ENCODE peak calls at places on chromosomes 2 and 18, in eight cellular contexts. J is IMR-90, X is keratinocyte, D is adrenal gland, S is GM23338, N is fibroblast of pulmonary artery, F is AG09309, H is tibial artery. L is an unnamed sample.

GRCh38 chr2:134491796-134492441 is 226.9 kb downstream of the TMEM163 start:
- DNase-seq in X (no peak), J (no peak), H (no peak), N (no peak), F (no peak), D (no peak), S (no peak), L (no peak)

GRCh38 chr2:164903214-164903613 is 52.1 kb downstream of the SLC38A11 start:
- DNase-seq in D (no peak), N (peak), F (peak), X (no peak), J (peak), H (no peak), S (no peak), L (peak)

GRCh38 chr2:109611467-109612095 is 2.2 kb downstream of the SEPTIN10 start:
- DNase-seq in S (no peak), H (no peak), N (peak), D (no peak), X (no peak), J (peak), F (peak), L (peak)

GRCh38 chr18:8948471-8949149 is 153.9 kb upstream of the NDUFV2 start:
- DNase-seq in N (peak), X (no peak), D (no peak), H (no peak), S (no peak), F (peak), J (peak), L (peak)

GRCh38 chr18:53509886-53510285 is 714.6 kb downstream of the MBD2 start:
- DNase-seq in S (no peak), F (no peak), J (no peak), H (no peak), N (no peak), D (no peak), X (no peak), L (no peak)

GRCh38 chr2:55033076-55033742 is 17.0 kb downstream of the RTN4 start:
- DNase-seq in J (no peak), N (no peak), S (no peak), H (no peak), D (no peak), X (no peak), F (no peak), L (no peak)

GRCh38 chr2:204860249-204860648 is 315.0 kb downstream of the PARD3B start:
- DNase-seq in N (no peak), D (no peak), J (no peak), S (no peak), H (no peak), F (no peak), X (no peak), L (no peak)

GRCh38 chr18:10590412-10590811 is 64.6 kb downstream of the NAPG start:
- DNase-seq in F (no peak), N (no peak), X (no peak), J (no peak), D (no peak), S (no peak), H (no peak), L (no peak)

GRCh38 chr2:32864761-32865160 is 82.0 kb upstream of the LTBP1 start:
- DNase-seq in H (no peak), J (peak), X (no peak), N (peak), S (no peak), D (no peak), F (peak), L (peak)

GRCh38 chr2:231931481-231931915 is 5.3 kb upstream of the NPPC start:
- DNase-seq in H (no peak), S (no peak), J (no peak), X (no peak), F (no peak), N (no peak), D (no peak), L (no peak)

GRCh38 chr2:25548587-25548986 is 124.8 kb downstream of the DTNB start:
- DNase-seq in X (no peak), H (no peak), D (no peak), S (no peak), N (no peak), F (no peak), J (no peak), L (no peak)

GRCh38 chr18:13541621-13542519 is 184.5 kb downstream of the FAM210A start:
- DNase-seq in S (no peak), H (no peak), J (no peak), D (no peak), N (no peak), F (no peak), X (no peak), L (no peak)

GRCh38 chr2:227889336-227889735 is 17.9 kb downstream of the DAW1 start:
- DNase-seq in H (no peak), N (no peak), S (no peak), F (no peak), D (no peak), J (no peak), X (no peak), L (no peak)

GRCh38 chr2:218186876-218187649 is 20.3 kb upstream of the CXCR1 start:
- DNase-seq in X (no peak), S (no peak), H (no peak), N (no peak), D (no peak), J (no peak), F (no peak), L (no peak)

GRCh38 chr2:138722316-138722715 is 57.9 kb downstream of the NXPH2 start:
- DNase-seq in J (no peak), X (no peak), S (peak), F (no peak), D (peak), N (no peak), H (no peak), L (no peak)

GRCh38 chr2:72533767-72534166 is 292.1 kb downstream of the EXOC6B start:
- DNase-seq in N (peak), H (no peak), F (no peak), D (no peak), J (peak), S (no peak), X (no peak), L (peak)

GRCh38 chr2:68489282-68489681 is 21.9 kb downstream of the APLF start:
- DNase-seq in X (no peak), N (no peak), H (no peak), J (no peak), S (no peak), D (no peak), F (no peak), L (no peak)

GRCh38 chr2:68483011-68483410 is 15.6 kb downstream of the APLF start:
- DNase-seq in J (no peak), S (peak), F (no peak), N (no peak), H (no peak), D (no peak), X (no peak), L (no peak)

GRCh38 chr2:68491582-68491981 is 24.2 kb downstream of the APLF start:
- DNase-seq in N (no peak), S (no peak), F (no peak), X (no peak), D (no peak), H (no peak), J (no peak), L (no peak)

GRCh38 chr2:68482296-68482695 is 14.9 kb downstream of the APLF start:
- DNase-seq in D (no peak), J (no peak), H (no peak), S (no peak), F (no peak), N (no peak), X (no peak), L (no peak)

GRCh38 chr2:68487773-68488355 is 20.5 kb downstream of the APLF start:
- DNase-seq in X (no peak), J (peak), S (peak), D (no peak), N (peak), F (no peak), H (no peak), L (peak)
- TF ChIP-seq CTCF in X (no peak), J (peak), S (no peak), D (peak), N (peak), F (peak), H (peak), L (peak)

DNA sequence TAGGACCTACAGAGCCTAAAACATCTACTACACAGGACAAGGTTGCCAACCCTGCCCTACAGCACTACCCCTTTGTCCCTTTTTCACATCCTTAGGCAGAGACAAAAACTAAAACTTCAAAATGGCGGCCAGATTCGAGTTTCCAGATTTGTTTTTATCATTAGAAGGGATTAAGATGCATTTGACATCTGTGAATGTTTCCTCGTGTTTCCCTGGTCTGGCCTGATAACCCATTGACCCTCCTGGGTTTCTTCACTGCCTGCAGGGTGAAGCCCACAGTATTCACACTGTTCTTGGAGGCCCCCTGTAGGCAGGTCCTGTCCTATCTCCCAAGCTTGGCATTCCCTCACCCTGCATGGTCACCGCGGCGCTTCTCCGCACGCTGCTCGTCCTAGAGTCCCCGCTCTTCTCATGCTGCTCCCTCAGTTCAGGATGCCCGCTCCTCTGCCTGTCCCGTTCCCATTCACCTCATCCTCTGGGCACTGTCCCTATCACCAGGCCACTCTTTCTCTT is 67.6 kb downstream of the TPGS2 start:
- DNase-seq in S (peak), D (no peak), X (no peak), J (no peak), H (no peak), F (no peak), N (no peak), L (no peak)
- TF ChIP-seq CTCF in S (peak), D (no peak), X (no peak), J (no peak), H (no peak), F (no peak), N (no peak), L (peak)

GRCh38 chr2:50558182-50558581 is 473.8 kb downstream of the NRXN1 start:
- DNase-seq in N (no peak), H (no peak), X (no peak), D (no peak), S (no peak), F (no peak), J (no peak), L (no peak)
- TF ChIP-seq CTCF in N (no peak), H (no peak), X (no peak), D (no peak), S (no peak), F (no peak), J (no peak), L (no peak)

GRCh38 chr2:179875864-179876263 is 14.5 kb upstream of the ZNF385B start:
- DNase-seq in N (no peak), D (no peak), J (no peak), F (no peak), X (no peak), H (no peak), S (no peak), L (no peak)

GRCh38 chr2:179877601-179878364 is 16.4 kb upstream of the ZNF385B start:
- DNase-seq in F (no peak), D (no peak), H (no peak), X (no peak), N (peak), J (peak), S (no peak), L (no peak)

DNA sequence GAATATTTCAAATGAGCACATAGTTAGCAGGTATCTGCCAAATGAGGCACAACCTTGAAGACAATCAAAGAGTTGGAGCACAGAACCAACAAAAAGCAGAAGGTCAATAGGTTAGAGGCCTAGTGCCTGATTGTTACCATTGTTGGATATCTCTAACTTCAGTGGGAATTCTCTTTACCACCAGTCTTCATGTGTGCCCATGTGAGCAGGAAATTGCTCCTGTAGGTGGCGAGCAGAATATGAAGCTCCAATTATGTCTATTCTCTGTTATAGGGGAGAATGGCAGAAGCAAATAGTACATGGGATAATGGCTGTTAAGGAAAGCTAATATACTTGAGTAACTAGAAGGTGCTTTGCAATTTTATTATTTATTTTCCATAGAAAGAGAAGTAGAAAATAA is 14.9 kb upstream of the ZNF385B start:
- DNase-seq in H (no peak), N (no peak), S (no peak), X (no peak), D (no peak), J (no peak), F (no peak), L (no peak)
- TF ChIP-seq CTCF in H (no peak), N (peak), S (peak), X (peak), D (no peak), J (no peak), F (no peak), L (no peak)

DNA sequence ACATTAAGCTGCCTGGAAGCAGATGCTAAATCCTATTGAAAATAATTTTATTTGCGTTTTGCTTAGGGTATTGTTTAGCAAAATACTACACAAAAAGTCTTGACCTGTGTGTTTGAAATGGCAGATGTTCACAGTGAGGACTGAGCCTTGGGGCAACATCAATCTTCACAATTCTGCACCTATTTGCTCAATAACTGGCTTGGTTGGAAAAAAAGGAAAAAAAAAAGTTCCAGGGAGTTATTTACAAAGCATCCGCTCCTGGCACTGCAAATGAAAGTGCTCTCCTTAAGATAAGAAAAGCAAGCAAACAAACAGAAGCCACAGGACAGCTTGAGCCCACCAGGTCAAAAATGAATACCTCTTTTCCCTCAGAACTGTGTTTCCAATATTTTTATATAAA is 77.7 kb downstream of the MAP2 start:
- DNase-seq in N (no peak), D (no peak), J (no peak), X (no peak), H (no peak), F (no peak), S (no peak), L (no peak)
- TF ChIP-seq CTCF in N (no peak), D (no peak), J (no peak), X (no peak), H (no peak), F (no peak), S (no peak), L (no peak)

DNA sequence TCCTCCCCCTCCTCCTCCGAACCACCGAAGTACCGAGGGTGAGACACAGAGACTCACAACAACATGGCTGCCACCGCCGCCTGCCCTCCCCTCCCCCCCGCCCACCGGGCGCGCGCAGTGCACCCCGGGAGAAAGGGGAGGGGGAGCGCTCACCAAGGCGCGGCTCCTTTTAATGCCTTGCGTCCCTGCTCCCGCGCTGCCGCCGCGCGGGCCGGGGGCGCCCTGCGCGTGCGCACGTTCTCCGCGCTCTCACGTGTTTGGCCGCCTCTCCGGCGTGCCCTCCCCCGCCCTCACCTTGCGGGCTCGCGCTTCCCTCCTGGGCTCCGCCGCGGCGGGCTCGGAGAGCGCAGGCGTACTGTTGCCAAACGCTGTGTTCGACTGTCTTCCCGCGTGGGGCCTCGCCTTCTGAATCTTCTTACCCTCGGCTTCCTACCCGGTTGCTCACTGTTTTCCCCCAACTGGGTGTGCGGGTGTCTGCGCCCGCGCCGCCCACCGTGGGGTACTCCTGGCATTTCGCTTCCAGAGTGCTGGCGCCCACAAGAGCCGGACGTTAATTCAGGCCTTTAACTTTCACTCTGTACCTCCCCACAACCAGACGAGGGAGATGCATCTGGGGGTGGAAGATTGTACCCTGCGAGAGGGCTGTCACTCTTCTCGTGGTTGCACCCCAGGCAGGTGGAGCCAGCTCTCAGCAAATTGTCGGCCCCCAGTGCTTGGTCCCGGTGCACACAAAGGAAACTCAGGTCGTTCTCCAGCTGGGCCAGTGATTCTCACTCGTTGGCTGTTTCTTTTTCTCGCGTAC is at the start of gene PUM2:
- DNase-seq in D (peak), J (peak), F (peak), X (peak), H (peak), N (peak), S (peak), L (peak)
- TF ChIP-seq CTCF in D (no peak), J (no peak), F (no peak), X (no peak), H (peak), N (no peak), S (no peak), L (no peak)

DNA sequence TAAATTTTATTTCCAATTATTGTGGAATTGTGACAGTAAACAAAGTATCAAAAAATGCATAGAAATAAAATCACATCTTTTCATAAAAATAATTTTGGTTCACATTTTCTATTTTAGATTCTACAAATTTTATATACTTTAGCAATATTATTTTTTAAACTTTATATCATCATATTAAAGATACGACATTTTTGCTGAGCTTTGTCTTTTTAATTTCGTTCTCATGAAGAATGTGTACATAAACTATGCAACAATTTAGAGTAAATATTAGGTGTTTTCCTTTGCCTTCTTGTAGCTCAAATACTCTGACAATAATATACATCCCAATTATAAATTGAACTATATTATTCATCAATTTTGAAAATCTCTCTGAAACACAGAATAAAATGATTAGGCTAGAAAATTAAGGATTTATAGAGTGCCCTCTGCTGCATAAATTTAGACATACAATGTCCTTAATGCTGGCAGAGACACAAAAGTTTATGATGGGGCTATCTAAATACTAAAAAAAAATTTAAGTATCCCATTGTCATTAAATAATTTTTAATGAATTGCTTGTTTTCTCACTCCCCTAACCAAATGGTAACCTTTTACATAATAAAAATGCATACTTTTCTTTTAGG is 45.7 kb downstream of the CCDC102B start:
- DNase-seq in S (no peak), D (no peak), H (no peak), F (no peak), J (peak), X (no peak), N (peak), L (no peak)
- TF ChIP-seq CTCF in S (no peak), D (no peak), H (no peak), F (no peak), J (peak), X (no peak), N (peak), L (peak)

DNA sequence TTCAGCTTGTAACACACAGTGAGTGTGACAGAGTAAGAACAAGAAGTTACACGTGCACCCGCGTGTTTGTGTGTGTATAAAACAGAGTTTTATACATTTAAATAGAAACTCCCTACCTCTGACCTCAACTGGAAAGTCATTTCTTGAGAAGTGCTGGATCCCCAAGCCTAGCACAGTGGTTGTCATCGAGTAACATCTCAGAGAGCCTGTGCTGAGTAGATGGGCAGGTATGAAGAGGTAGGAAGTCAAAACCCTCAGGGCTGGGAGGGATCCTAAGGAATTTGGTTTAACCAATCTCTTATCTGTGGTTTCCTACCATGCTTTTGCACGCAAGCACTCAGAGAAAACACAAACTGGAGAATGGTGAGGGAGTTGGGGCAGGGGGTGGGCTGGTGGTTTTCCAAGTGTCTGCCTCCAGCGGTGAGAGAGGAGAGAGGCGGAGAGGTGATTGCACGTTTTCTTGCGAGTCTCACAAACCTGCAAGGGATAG is 9.2 kb downstream of the ACOXL start:
- DNase-seq in X (peak), N (no peak), H (no peak), J (no peak), D (no peak), S (peak), F (no peak), L (no peak)
- TF ChIP-seq CTCF in X (peak), N (no peak), H (no peak), J (no peak), D (no peak), S (peak), F (no peak), L (no peak)

GRCh38 chr18:43866696-43867095 is 589.4 kb upstream of the SYT4 start:
- DNase-seq in J (no peak), X (no peak), D (no peak), F (no peak), H (no peak), N (no peak), S (no peak), L (no peak)
- TF ChIP-seq CTCF in J (no peak), X (no peak), D (no peak), F (no peak), H (no peak), N (no peak), S (no peak), L (no peak)